ENCODE peak calls at places on chromosome 10, in seven cellular contexts. D is HCT116, U is GM12878, N is H1, K is K562, B is SK-N-SH, L is HepG2. T is an unnamed sample.

GRCh38 chr10:102620138-102620591 is 24.1 kb upstream of the TRIM8 start:
- DNase-seq in D (no peak), U (no peak), N (no peak), K (no peak), B (no peak), L (no peak), T (no peak)

GRCh38 chr10:51117053-51117660 is 42.9 kb downstream of the PRKG1 start:
- DNase-seq in D (no peak), U (no peak), N (no peak), K (no peak), B (no peak), L (no peak), T (no peak)

GRCh38 chr10:24208661-24209420 is at the start of gene KIAA1217:
- DNase-seq in D (no peak), U (no peak), N (peak; percentile 63), K (no peak), B (peak; percentile 57), L (peak; percentile 76), T (peak; percentile 63)

GRCh38 chr10:121362026-121362425 is 236.2 kb downstream of the FGFR2 start:
- DNase-seq in D (no peak), U (no peak), N (no peak), K (no peak), B (no peak), L (no peak), T (no peak)

GRCh38 chr10:17200035-17200884 is 1.2 kb downstream of the TRDMT1 start:
- DNase-seq in D (no peak), U (no peak), N (no peak), K (no peak), B (no peak), L (no peak), T (no peak)

GRCh38 chr10:107144490-107144889 is 20.0 kb downstream of the SORCS1 start:
- DNase-seq in D (no peak), U (no peak), N (peak; percentile 53), K (no peak), B (no peak), L (no peak), T (no peak)

GRCh38 chr10:68628576-68629127 is 68.5 kb downstream of the TET1 start:
- DNase-seq in D (no peak), U (no peak), N (no peak), K (no peak), B (no peak), L (no peak), T (no peak)

GRCh38 chr10:31657471-31657844 is 271.2 kb downstream of the ARHGAP12 start:
- DNase-seq in D (no peak), U (no peak), N (no peak), K (no peak), B (no peak), L (no peak), T (no peak)

GRCh38 chr10:63206997-63207952 is 74.1 kb downstream of the NRBF2 start:
- DNase-seq in D (no peak), U (peak; percentile 36), N (no peak), K (no peak), B (peak; percentile 15), L (no peak), T (no peak)

GRCh38 chr10:22003111-22003963 is at the start of gene DNAJC1:
- DNase-seq in D (peak; percentile 87), U (peak; percentile 83), N (peak; percentile 100), K (peak; percentile 97), B (peak; percentile 95), L (peak; percentile 92), T (peak; percentile 67)

GRCh38 chr10:33653584-33654367 is 319.3 kb upstream of the NRP1 start:
- DNase-seq in D (no peak), U (no peak), N (no peak), K (no peak), B (no peak), L (no peak), T (no peak)

DNA sequence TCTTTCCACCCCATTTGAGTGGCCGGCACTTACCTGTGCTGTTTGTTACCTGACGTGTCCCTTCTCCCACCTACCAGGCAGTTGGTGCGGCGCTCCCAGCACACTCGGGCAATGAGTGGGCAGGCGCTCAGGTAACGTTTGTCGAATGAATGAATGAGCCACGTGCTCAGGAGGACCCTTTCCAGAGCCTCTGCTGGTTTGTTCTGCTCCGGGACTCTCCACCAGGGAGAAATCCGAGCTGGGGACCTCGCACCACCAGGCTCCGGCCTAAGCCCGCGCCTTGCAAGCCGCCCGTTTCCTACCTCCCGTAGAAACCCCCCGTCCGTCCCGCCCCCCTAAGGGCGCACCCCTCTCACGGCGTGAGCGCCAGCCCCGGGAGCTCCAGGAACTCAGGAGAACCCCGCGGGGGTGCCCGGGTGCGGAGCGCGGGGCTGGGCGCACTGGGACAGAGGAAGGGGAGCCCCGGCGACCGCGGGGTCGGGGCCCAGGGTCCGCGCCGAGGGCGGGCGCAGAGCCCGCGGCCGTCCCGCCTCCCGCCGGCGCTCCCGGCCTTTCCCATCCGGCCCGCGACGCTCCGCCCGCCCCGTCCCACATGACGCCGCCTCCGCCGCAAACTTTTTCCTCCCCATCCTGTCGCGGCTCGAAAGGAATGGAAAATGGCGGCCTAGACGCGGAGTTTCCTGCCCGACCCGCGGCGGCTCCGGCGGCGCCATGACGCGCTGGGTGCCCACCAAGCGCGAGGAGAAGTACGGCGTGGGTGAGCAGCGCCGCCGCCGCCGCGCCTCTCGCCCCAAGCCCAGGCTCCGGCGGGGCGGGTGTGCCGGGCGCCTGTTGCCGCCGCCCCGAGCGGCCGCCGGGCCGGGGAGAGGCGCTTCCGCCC is at the start of gene DOCK1:
- DNase-seq in D (peak; percentile 38), U (no peak), N (peak; percentile 78), K (no peak), B (peak; percentile 93), L (peak; percentile 37), T (peak; percentile 73)
- TF ChIP-seq JUND in D (no peak), U (no peak), N (no peak), K (no peak), B (no peak), L (no peak), T (no peak)

GRCh38 chr10:80515941-80516340 is 21.8 kb upstream of the SH2D4B start:
- DNase-seq in D (no peak), U (no peak), N (no peak), K (no peak), B (no peak), L (no peak), T (no peak)
- TF ChIP-seq JUND in D (no peak), U (no peak), N (no peak), K (no peak), B (no peak), L (no peak), T (no peak)

GRCh38 chr10:93288679-93289634 is 193.2 kb downstream of the MYOF start:
- DNase-seq in D (peak; percentile 78), U (no peak), N (peak; percentile 85), K (peak; percentile 72), B (peak; percentile 77), L (peak; percentile 74), T (peak; percentile 87)
- TF ChIP-seq JUND in D (no peak), U (no peak), N (no peak), K (no peak), B (no peak), L (no peak), T (no peak)

GRCh38 chr10:100522107-100522811 is 2.6 kb upstream of the SEC31B start:
- DNase-seq in D (no peak), U (no peak), N (no peak), K (no peak), B (no peak), L (no peak), T (no peak)

GRCh38 chr10:100520811-100521210 is 1.1 kb upstream of the SEC31B start:
- DNase-seq in D (no peak), U (no peak), N (no peak), K (no peak), B (no peak), L (no peak), T (no peak)

GRCh38 chr10:100516847-100517246 is 2.8 kb downstream of the SEC31B start:
- DNase-seq in D (no peak), U (no peak), N (no peak), K (peak; percentile 28), B (peak; percentile 36), L (peak; percentile 24), T (peak; percentile 63)

GRCh38 chr10:100518761-100519241 is 860 bp downstream of the SEC31B start:
- DNase-seq in D (peak; percentile 41), U (no peak), N (peak; percentile 79), K (peak; percentile 53), B (peak; percentile 71), L (peak; percentile 65), T (peak; percentile 69)

DNA sequence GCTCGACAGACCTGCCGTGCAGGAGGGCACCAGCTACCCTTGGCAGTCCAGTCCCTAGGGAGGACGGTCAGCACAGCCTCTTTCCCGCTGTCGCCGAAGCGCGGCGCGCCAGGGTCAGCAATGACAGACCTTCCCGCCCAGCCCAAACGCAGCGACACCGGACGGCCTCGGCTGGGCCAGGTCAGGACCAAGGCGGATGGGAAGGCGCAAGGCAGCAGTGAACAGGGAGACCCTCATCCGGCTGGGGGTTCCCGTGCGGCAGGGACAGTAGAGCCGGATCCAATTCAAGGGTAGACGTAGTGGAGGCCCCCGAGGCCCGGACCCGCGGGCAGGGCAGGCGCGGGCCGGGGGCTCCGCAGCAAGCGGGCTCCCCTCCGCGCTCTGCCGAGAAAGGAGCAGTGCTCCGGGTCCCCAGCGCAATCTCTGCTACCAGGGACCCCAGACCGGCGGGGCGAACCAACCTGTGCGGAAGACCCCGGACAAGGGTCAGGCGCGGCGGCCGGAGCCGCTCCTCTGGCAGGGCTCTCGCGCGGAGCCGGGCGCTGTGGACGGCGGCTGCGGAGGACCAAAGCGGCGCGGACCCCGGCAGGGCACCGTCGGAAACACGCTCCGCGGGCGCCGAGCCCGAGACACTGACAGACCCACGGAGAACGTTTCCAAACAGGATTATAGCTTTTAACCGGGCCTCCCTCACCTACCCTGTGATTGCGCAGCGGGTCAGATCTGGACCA is at the start of gene SEC31B:
- DNase-seq in D (no peak), U (no peak), N (peak; percentile 84), K (no peak), B (peak; percentile 85), L (peak; percentile 50), T (no peak)
- TF ChIP-seq JUND in D (no peak), U (no peak), N (no peak), K (no peak), B (no peak), L (no peak), T (no peak)